ENCODE peak calls at places on chromosomes 2 and 18, in seven cellular contexts. One of them, this sample, is unnamed.

GRCh38 chr2:86022661-86023365 is 82.9 kb downstream of the POLR1A start:
- DNase-seq in ovary: no peak
- DNase-seq in A549: no peak
- DNase-seq in H1: no peak
- DNase-seq in adrenal gland: no peak
- DNase-seq in breast epithelium: no peak
- DNase-seq in HCT116: no peak
- DNase-seq in this sample: peak; percentile 21

GRCh38 chr18:31609886-31610646 is 18.4 kb downstream of the TTR start:
- DNase-seq in ovary: no peak
- DNase-seq in A549: no peak
- DNase-seq in H1: no peak
- DNase-seq in adrenal gland: no peak
- DNase-seq in breast epithelium: no peak
- DNase-seq in HCT116: no peak
- DNase-seq in this sample: no peak

GRCh38 chr18:39296293-39296888 is 1730.8 kb upstream of the CELF4 start:
- DNase-seq in ovary: no peak
- DNase-seq in A549: no peak
- DNase-seq in H1: no peak
- DNase-seq in adrenal gland: no peak
- DNase-seq in breast epithelium: no peak
- DNase-seq in HCT116: no peak
- DNase-seq in this sample: no peak

GRCh38 chr2:209719034-209719433 is 52.6 kb upstream of the UNC80 start:
- DNase-seq in ovary: no peak
- DNase-seq in A549: no peak
- DNase-seq in H1: no peak
- DNase-seq in adrenal gland: no peak
- DNase-seq in breast epithelium: no peak
- DNase-seq in HCT116: no peak
- DNase-seq in this sample: no peak

GRCh38 chr2:230947908-230948365 is 22.9 kb upstream of the GPR55 start:
- DNase-seq in ovary: no peak
- DNase-seq in A549: no peak
- DNase-seq in H1: no peak
- DNase-seq in adrenal gland: no peak
- DNase-seq in breast epithelium: no peak
- DNase-seq in HCT116: no peak
- DNase-seq in this sample: no peak

GRCh38 chr2:172427990-172428840 is 829 bp downstream of the ITGA6 start:
- DNase-seq in ovary: peak; percentile 54
- DNase-seq in A549: peak; percentile 57
- DNase-seq in H1: no peak
- DNase-seq in adrenal gland: no peak
- DNase-seq in breast epithelium: no peak
- DNase-seq in HCT116: no peak
- DNase-seq in this sample: peak; percentile 50

GRCh38 chr2:218904176-218904575 is 23.5 kb downstream of the WNT10A start:
- DNase-seq in ovary: no peak
- DNase-seq in A549: no peak
- DNase-seq in H1: no peak
- DNase-seq in adrenal gland: no peak
- DNase-seq in breast epithelium: no peak
- DNase-seq in HCT116: no peak
- DNase-seq in this sample: no peak

GRCh38 chr18:46406539-46406932 is 250.5 kb downstream of the LOXHD1 start:
- DNase-seq in ovary: no peak
- DNase-seq in A549: no peak
- DNase-seq in H1: no peak
- DNase-seq in adrenal gland: no peak
- DNase-seq in breast epithelium: peak; percentile 46
- DNase-seq in HCT116: no peak
- DNase-seq in this sample: no peak

GRCh38 chr2:148984449-148984848 is 54.0 kb upstream of the LYPD6B start:
- DNase-seq in ovary: no peak
- DNase-seq in A549: no peak
- DNase-seq in H1: no peak
- DNase-seq in adrenal gland: no peak
- DNase-seq in breast epithelium: no peak
- DNase-seq in HCT116: no peak
- DNase-seq in this sample: no peak

GRCh38 chr2:85446296-85447221 is 28.0 kb downstream of the SH2D6 start:
- DNase-seq in ovary: no peak
- DNase-seq in A549: no peak
- DNase-seq in H1: no peak
- DNase-seq in adrenal gland: no peak
- DNase-seq in breast epithelium: no peak
- DNase-seq in HCT116: no peak
- DNase-seq in this sample: no peak

GRCh38 chr18:30613467-30613801 is 429.1 kb downstream of the DSC3 start:
- DNase-seq in ovary: no peak
- DNase-seq in A549: no peak
- DNase-seq in H1: no peak
- DNase-seq in adrenal gland: no peak
- DNase-seq in breast epithelium: no peak
- DNase-seq in HCT116: no peak
- DNase-seq in this sample: no peak

GRCh38 chr18:13305326-13305725 is 86.8 kb downstream of the LDLRAD4 start:
- DNase-seq in ovary: no peak
- DNase-seq in A549: no peak
- DNase-seq in H1: no peak
- DNase-seq in adrenal gland: no peak
- DNase-seq in breast epithelium: no peak
- DNase-seq in HCT116: no peak
- DNase-seq in this sample: no peak
- TF ChIP-seq POLR2A in ovary: no peak
- TF ChIP-seq POLR2A in A549: no peak
- TF ChIP-seq POLR2A in H1: no peak
- TF ChIP-seq POLR2A in adrenal gland: no peak
- TF ChIP-seq POLR2A in breast epithelium: no peak
- TF ChIP-seq POLR2A in HCT116: no peak
- TF ChIP-seq POLR2A in this sample: no peak

GRCh38 chr2:26599387-26599786 is 41.8 kb downstream of the CIB4 start:
- DNase-seq in ovary: no peak
- DNase-seq in A549: no peak
- DNase-seq in H1: no peak
- DNase-seq in adrenal gland: no peak
- DNase-seq in breast epithelium: no peak
- DNase-seq in HCT116: no peak
- DNase-seq in this sample: no peak
- H3K4me1 ChIP-seq in ovary: no peaks in the 10 kb centered on the region
- H3K4me1 ChIP-seq in A549: peaks cover 8% of the 10 kb centered on the region
- H3K4me1 ChIP-seq in H1: no peaks in the 10 kb centered on the region
- H3K4me1 ChIP-seq in adrenal gland: peaks cover 17% of the 10 kb centered on the region
- H3K4me1 ChIP-seq in breast epithelium: no peaks in the 10 kb centered on the region
- H3K4me1 ChIP-seq in HCT116: no peaks in the 10 kb centered on the region
- H3K4me1 ChIP-seq in this sample: no peaks in the 10 kb centered on the region

GRCh38 chr2:42169100-42169868 is at the start of gene EML4:
- DNase-seq in ovary: peak; percentile 97
- DNase-seq in A549: peak; percentile 96
- DNase-seq in H1: peak; percentile 88
- DNase-seq in adrenal gland: peak; percentile 90
- DNase-seq in breast epithelium: peak; percentile 91
- DNase-seq in HCT116: peak; percentile 75
- DNase-seq in this sample: peak; percentile 94

GRCh38 chr2:42169869-42170465 is 814 bp downstream of the EML4 start:
- DNase-seq in ovary: no peak
- DNase-seq in A549: no peak
- DNase-seq in H1: no peak
- DNase-seq in adrenal gland: no peak
- DNase-seq in breast epithelium: no peak
- DNase-seq in HCT116: no peak
- DNase-seq in this sample: no peak

GRCh38 chr2:42172020-42172419 is 2.9 kb downstream of the EML4 start:
- DNase-seq in ovary: no peak
- DNase-seq in A549: no peak
- DNase-seq in H1: no peak
- DNase-seq in adrenal gland: no peak
- DNase-seq in breast epithelium: no peak
- DNase-seq in HCT116: no peak
- DNase-seq in this sample: no peak

GRCh38 chr2:42171396-42171971 is 2.3 kb downstream of the EML4 start:
- DNase-seq in ovary: no peak
- DNase-seq in A549: no peak
- DNase-seq in H1: no peak
- DNase-seq in adrenal gland: no peak
- DNase-seq in breast epithelium: no peak
- DNase-seq in HCT116: no peak
- DNase-seq in this sample: no peak

DNA sequence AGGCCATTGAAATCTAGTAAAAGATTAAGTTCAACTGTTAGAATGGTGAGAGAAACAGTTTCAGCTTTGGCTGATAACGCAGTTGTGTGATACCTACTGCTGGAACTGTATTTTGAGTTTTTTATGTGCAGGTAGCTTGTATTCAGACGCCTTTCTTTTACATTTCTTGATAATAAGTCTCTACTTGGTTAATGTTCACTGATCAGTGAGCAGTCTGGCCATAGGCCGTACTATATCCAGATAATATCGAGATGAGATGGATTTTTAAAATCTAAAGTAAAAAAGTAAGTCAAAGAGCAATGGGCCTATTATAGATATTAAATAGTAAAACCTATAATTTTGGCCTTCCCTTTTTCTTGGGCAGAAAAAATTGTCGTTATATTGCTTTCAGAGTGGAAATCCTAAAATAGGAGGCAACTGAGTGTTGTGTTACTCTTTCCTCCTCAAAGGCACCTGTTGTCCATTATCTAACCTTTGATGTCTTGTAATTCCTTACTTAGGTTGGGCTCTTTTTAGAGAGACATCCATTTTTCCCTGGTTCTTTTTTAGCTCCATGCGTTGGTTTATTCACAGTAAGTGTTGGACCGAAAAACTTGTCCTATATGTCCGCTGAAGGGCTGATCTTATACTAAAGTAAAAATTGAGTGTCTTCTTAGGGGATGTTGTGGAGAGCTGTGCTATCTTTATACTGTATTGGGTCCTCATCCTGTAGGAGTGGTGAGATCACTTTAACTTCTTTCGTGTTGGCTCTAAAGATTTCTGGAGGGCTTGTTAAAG is 1.7 kb downstream of the EML4 start:
- DNase-seq in ovary: no peak
- DNase-seq in A549: no peak
- DNase-seq in H1: no peak
- DNase-seq in adrenal gland: no peak
- DNase-seq in breast epithelium: no peak
- DNase-seq in HCT116: no peak
- DNase-seq in this sample: no peak
- H3K27ac ChIP-seq in ovary: no peak overlapping the region
- H3K27ac ChIP-seq in A549: peak overlapping the region; percentile 94
- H3K27ac ChIP-seq in H1: no peak overlapping the region
- H3K27ac ChIP-seq in adrenal gland: peak overlapping the region; percentile 55
- H3K27ac ChIP-seq in breast epithelium: peak overlapping the region; percentile 92
- H3K27ac ChIP-seq in HCT116: no peak overlapping the region
- H3K27ac ChIP-seq in this sample: peak overlapping the region; percentile 96

GRCh38 chr2:46298522-46299351 is 1.5 kb downstream of the EPAS1 start:
- DNase-seq in ovary: peak; percentile 78
- DNase-seq in A549: peak; percentile 69
- DNase-seq in H1: no peak
- DNase-seq in adrenal gland: peak; percentile 51
- DNase-seq in breast epithelium: peak; percentile 54
- DNase-seq in HCT116: no peak
- DNase-seq in this sample: peak; percentile 87
- TF ChIP-seq POLR2A in ovary: peak; percentile 16
- TF ChIP-seq POLR2A in A549: no peak
- TF ChIP-seq POLR2A in H1: no peak
- TF ChIP-seq POLR2A in adrenal gland: no peak
- TF ChIP-seq POLR2A in breast epithelium: peak; percentile 6
- TF ChIP-seq POLR2A in HCT116: no peak
- TF ChIP-seq POLR2A in this sample: peak; percentile 20

DNA sequence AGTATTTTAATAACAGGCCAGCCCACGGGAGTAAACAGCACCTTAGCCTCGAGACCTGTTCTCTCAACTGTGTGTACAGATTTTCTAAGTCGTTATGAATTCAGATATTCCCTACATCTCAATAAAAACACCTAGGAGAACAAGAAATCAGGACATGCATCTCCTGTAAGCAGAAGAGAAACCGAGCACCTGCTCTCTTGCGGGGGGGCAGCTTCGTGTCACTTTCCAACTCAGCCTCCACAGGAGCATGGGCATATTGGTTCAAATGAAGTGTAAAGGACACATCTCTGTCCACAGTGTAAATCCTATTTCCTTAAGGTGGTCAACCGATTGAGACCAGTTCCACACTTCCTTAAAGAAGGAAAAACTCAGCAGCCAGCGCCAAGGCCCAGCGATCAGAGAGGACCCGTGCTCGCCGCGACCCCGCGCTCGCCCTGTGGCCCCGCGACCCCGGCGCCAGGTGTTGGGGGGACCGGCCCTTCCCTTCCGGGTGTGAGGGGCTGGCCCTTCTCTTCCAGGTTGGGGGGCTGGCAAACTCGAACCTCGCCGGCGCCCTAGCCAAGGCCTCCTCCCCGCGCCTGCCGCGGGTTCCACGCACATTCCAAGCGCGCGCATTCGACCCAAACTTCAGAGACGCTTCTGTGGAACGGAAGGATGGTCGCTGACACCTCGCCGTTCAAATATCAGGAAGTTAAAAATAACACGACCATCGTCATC is 652 bp downstream of the SH3YL1 start:
- DNase-seq in ovary: peak; percentile 48
- DNase-seq in A549: no peak
- DNase-seq in H1: no peak
- DNase-seq in adrenal gland: no peak
- DNase-seq in breast epithelium: no peak
- DNase-seq in HCT116: no peak
- DNase-seq in this sample: no peak
- H3K4me1 ChIP-seq in ovary: peaks cover 12% of the 10 kb centered on the region
- H3K4me1 ChIP-seq in A549: peaks cover 13% of the 10 kb centered on the region
- H3K4me1 ChIP-seq in H1: no peaks in the 10 kb centered on the region
- H3K4me1 ChIP-seq in adrenal gland: peaks cover 6% of the 10 kb centered on the region
- H3K4me1 ChIP-seq in breast epithelium: no peaks in the 10 kb centered on the region
- H3K4me1 ChIP-seq in HCT116: peaks cover 27% of the 10 kb centered on the region
- H3K4me1 ChIP-seq in this sample: no peaks in the 10 kb centered on the region

GRCh38 chr2:48696881-48697280 is 58.6 kb downstream of the LHCGR start:
- DNase-seq in ovary: no peak
- DNase-seq in A549: no peak
- DNase-seq in H1: no peak
- DNase-seq in adrenal gland: no peak
- DNase-seq in breast epithelium: no peak
- DNase-seq in HCT116: no peak
- DNase-seq in this sample: no peak
- H3K27ac ChIP-seq in ovary: no peak overlapping the region
- H3K27ac ChIP-seq in A549: no peak overlapping the region
- H3K27ac ChIP-seq in H1: no peak overlapping the region
- H3K27ac ChIP-seq in adrenal gland: no peak overlapping the region
- H3K27ac ChIP-seq in breast epithelium: no peak overlapping the region
- H3K27ac ChIP-seq in HCT116: no peak overlapping the region
- H3K27ac ChIP-seq in this sample: no peak overlapping the region